ENCODE peak calls at places on chromosomes 4 and X, in six cellular contexts. S is HL-60, G is spleen, M is stomach, B is K562, T is prostate gland. N is an unnamed sample.
A peak's percentile ranks its signal among the peaks of the same experiment; 100 is the strongest.

GRCh38 chr4:16264798-16265197 is 38.5 kb upstream of the TAPT1 start:
- DNase-seq in S (peak; percentile 11), G (no peak), M (no peak), B (peak; percentile 34), T (no peak), N (no peak)

GRCh38 chr4:109908741-109909140 is 3.9 kb upstream of the EGF start:
- DNase-seq in S (no peak), G (no peak), M (no peak), B (no peak), T (no peak), N (no peak)

GRCh38 chr4:72031868-72032619 is at the start of gene NPFFR2:
- DNase-seq in S (no peak), G (peak; percentile 72), M (no peak), B (peak; percentile 7), T (no peak), N (no peak)

GRCh38 chr4:185863946-185864345 is 52.0 kb upstream of the SORBS2 start:
- DNase-seq in S (no peak), G (no peak), M (no peak), B (no peak), T (no peak), N (no peak)

GRCh38 chr4:85968945-85969830 is 390.7 kb downstream of the MAPK10 start:
- DNase-seq in S (peak; percentile 6), G (no peak), M (no peak), B (peak; percentile 21), T (no peak), N (no peak)

GRCh38 chr4:47839259-47839658 is 1.4 kb upstream of the CORIN start:
- DNase-seq in S (no peak), G (no peak), M (no peak), B (no peak), T (no peak), N (peak; percentile 23)

GRCh38 chr4:94307231-94307840 is 35.3 kb downstream of the HPGDS start:
- DNase-seq in S (no peak), G (no peak), M (no peak), B (no peak), T (no peak), N (no peak)

GRCh38 chrX:11881485-11882170 is 123.6 kb downstream of the MSL3 start:
- DNase-seq in S (no peak), G (no peak), M (no peak), B (no peak), T (peak; percentile 10), N (no peak)

GRCh38 chr4:33975996-33976395 is 2268.3 kb downstream of the ARAP2 start:
- DNase-seq in S (no peak), G (no peak), M (no peak), B (no peak), T (no peak), N (no peak)

GRCh38 chrX:48531359-48531954 is 8.1 kb upstream of the TBC1D25 start:
- DNase-seq in S (no peak), G (no peak), M (no peak), B (peak; percentile 48), T (no peak), N (no peak)

GRCh38 chr4:5865896-5866599 is 26.8 kb downstream of the CRMP1 start:
- DNase-seq in S (peak; percentile 28), G (no peak), M (no peak), B (no peak), T (no peak), N (no peak)

GRCh38 chr4:100823066-100823992 is 305.5 kb upstream of the EMCN start:
- DNase-seq in S (no peak), G (no peak), M (no peak), B (no peak), T (no peak), N (no peak)

GRCh38 chr4:84778041-84778440 is 188.4 kb downstream of the WDFY3 start:
- DNase-seq in S (no peak), G (no peak), M (no peak), B (no peak), T (no peak), N (no peak)

GRCh38 chrX:72297953-72298730 is 7.6 kb downstream of the CITED1 start:
- DNase-seq in S (peak; percentile 36), G (no peak), M (no peak), B (peak; percentile 46), T (no peak), N (no peak)

GRCh38 chrX:41542151-41542935 is 95.2 kb downstream of the NYX start:
- DNase-seq in S (no peak), G (no peak), M (no peak), B (no peak), T (no peak), N (no peak)

GRCh38 chr4:27056281-27056680 is 195.6 kb downstream of the STIM2 start:
- DNase-seq in S (no peak), G (no peak), M (no peak), B (no peak), T (no peak), N (no peak)

GRCh38 chr4:15893967-15894366 is 44.6 kb downstream of the FGFBP1 start:
- DNase-seq in S (no peak), G (no peak), M (no peak), B (no peak), T (no peak), N (no peak)

GRCh38 chr4:11904117-11904535 is 475.4 kb upstream of the HS3ST1 start:
- DNase-seq in S (no peak), G (peak; percentile 74), M (peak; percentile 76), B (no peak), T (peak; percentile 73), N (no peak)

GRCh38 chr4:64399313-64400109 is 9.7 kb downstream of the TECRL start:
- DNase-seq in S (no peak), G (no peak), M (no peak), B (no peak), T (no peak), N (no peak)

DNA sequence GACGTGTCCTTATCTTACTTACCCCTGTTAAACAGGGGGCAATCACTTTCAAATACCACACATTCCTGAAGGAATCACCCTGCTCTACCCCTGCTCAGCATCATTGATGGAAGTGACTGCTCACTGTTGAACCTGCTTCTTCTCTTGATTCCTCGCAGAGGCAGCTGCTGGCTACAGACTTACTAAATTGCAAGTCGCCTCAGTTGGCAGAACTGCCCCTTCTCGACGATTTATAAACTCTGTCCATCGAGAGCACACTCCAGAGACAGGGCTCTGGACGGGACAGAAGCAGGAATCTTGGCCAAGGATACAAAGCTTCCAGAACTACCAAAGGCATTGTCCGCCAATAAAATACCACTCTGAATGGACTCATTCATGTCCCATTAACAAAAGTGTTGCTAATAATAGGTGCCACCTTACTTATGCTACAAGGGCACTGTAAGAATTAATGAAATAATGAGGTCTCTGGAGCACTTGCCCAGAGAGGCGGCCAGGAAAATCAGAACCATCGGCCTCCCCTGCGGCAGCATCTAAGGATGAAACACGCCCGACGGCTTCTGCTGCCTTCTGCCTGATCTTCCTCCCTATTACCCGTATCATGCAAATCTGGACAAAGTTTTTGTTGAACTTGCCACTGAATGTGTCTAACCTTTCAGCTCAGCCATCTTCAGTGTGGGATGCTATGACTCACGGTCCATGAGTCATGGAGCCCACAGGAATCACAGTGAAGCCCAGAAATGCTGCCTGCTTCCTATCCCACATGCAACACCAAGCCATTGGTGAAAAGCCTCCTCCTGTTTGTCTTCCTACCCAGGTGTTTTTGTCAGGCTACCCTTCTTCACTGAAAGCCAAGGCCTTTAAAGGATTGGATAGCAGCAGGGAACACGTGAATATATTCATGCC is 164.9 kb downstream of the MAML3 start:
- DNase-seq in S (no peak), G (no peak), M (peak; percentile 34), B (no peak), T (no peak), N (no peak)
- TF ChIP-seq POLR2AphosphoS5 in S (no peak), G (no peak), M (no peak), B (no peak), T (no peak), N (no peak)

GRCh38 chr4:150145090-150145949 is 67.1 kb downstream of the DCLK2 start:
- DNase-seq in S (no peak), G (no peak), M (no peak), B (no peak), T (no peak), N (no peak)

GRCh38 chr4:150142831-150143230 is 64.6 kb downstream of the DCLK2 start:
- DNase-seq in S (no peak), G (no peak), M (no peak), B (no peak), T (no peak), N (no peak)

GRCh38 chr4:150139297-150139696 is 61.1 kb downstream of the DCLK2 start:
- DNase-seq in S (no peak), G (no peak), M (no peak), B (no peak), T (no peak), N (no peak)

GRCh38 chr4:150136481-150136880 is 58.2 kb downstream of the DCLK2 start:
- DNase-seq in S (no peak), G (no peak), M (no peak), B (no peak), T (no peak), N (no peak)

DNA sequence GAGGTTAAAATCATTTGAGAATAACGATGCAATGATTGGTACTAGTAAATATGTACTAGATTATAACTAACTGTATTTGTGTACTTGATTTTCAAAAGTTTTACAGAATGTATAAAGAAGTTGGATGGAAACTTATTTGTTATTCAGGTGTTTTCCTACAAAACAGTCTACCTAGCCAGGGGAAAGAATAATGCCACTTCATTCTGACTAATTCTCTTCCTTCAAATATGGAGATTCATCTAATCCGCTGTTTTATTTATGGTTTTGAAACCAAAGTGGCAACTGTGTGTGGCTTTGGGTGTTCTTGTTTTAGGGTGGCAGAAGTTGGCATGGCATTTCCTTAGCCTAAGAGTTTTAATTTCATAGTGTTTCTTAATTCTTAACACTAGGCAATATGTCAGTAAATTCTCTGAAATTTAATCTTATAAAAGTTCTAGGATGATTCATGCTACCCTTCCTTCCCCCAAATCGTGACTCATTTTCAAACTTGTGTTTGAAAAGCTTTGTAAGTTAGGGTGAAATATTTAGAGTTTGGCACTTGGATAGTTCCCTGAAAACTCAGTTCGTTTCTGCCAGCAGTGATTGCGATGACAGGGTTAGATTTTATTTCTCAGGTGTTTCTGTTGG is 62.6 kb downstream of the DCLK2 start:
- DNase-seq in S (no peak), G (no peak), M (no peak), B (no peak), T (no peak), N (no peak)
- TF ChIP-seq POLR2AphosphoS5 in S (no peak), G (no peak), M (no peak), B (no peak), T (no peak), N (no peak)

GRCh38 chrX:120250522-120251271 is at the start of gene ZBTB33:
- DNase-seq in S (peak; percentile 90), G (peak; percentile 96), M (peak; percentile 88), B (peak; percentile 93), T (peak; percentile 85), N (peak; percentile 58)
- TF ChIP-seq POLR2AphosphoS5 in S (peak; percentile 53), G (peak; percentile 94), M (peak; percentile 36), B (peak; percentile 36), T (peak; percentile 78), N (no peak)

GRCh38 chr4:145982791-145983190 is 44.2 kb upstream of the ZNF827 start:
- DNase-seq in S (no peak), G (no peak), M (no peak), B (no peak), T (no peak), N (no peak)
- TF ChIP-seq POLR2AphosphoS5 in S (no peak), G (no peak), M (no peak), B (no peak), T (no peak), N (no peak)

GRCh38 chr4:125355791-125356190 is 41.0 kb downstream of the FAT4 start:
- DNase-seq in S (no peak), G (no peak), M (no peak), B (no peak), T (no peak), N (no peak)
- TF ChIP-seq POLR2AphosphoS5 in S (no peak), G (no peak), M (no peak), B (no peak), T (no peak), N (no peak)